ENCODE peak calls at places on chromosomes 12 and 14, in five cellular contexts. One of them, this sample, is unnamed.

GRCh38 chr14:100078997-100079561 is 13.9 kb downstream of the EVL start:
- DNase-seq in activated CD4-positive, alpha-beta T cell treated with anti-CD3 and anti-CD28 coated beads, Interleukin-2, amount 10 ng/mL, durations not matched to agents 7 days and 5 days: peak; percentile 93
- DNase-seq in activated naive CD4-positive, alpha-beta T cell: peak; percentile 30
- DNase-seq in activated naive CD8-positive, alpha-beta T cell treated with anti-CD3 and anti-CD28 coated beads, Interleukin-2, amount 50 U/mL, for 16 hours: peak; percentile 51
- DNase-seq in astrocyte of the spinal cord: peak; percentile 89
- DNase-seq in this sample: no peak

GRCh38 chr12:49632401-49632800 is 9.0 kb downstream of the PRPF40B start:
- DNase-seq in activated CD4-positive, alpha-beta T cell treated with anti-CD3 and anti-CD28 coated beads, Interleukin-2, amount 10 ng/mL, durations not matched to agents 7 days and 5 days: no peak
- DNase-seq in activated naive CD4-positive, alpha-beta T cell: no peak
- DNase-seq in activated naive CD8-positive, alpha-beta T cell treated with anti-CD3 and anti-CD28 coated beads, Interleukin-2, amount 50 U/mL, for 16 hours: no peak
- DNase-seq in astrocyte of the spinal cord: no peak
- DNase-seq in this sample: no peak

GRCh38 chr12:47877081-47877480 is 27.7 kb downstream of the VDR start:
- DNase-seq in activated CD4-positive, alpha-beta T cell treated with anti-CD3 and anti-CD28 coated beads, Interleukin-2, amount 10 ng/mL, durations not matched to agents 7 days and 5 days: no peak
- DNase-seq in activated naive CD4-positive, alpha-beta T cell: no peak
- DNase-seq in activated naive CD8-positive, alpha-beta T cell treated with anti-CD3 and anti-CD28 coated beads, Interleukin-2, amount 50 U/mL, for 16 hours: no peak
- DNase-seq in astrocyte of the spinal cord: no peak
- DNase-seq in this sample: no peak

GRCh38 chr12:120361506-120362208 is 7.3 kb downstream of the MSI1 start:
- DNase-seq in activated CD4-positive, alpha-beta T cell treated with anti-CD3 and anti-CD28 coated beads, Interleukin-2, amount 10 ng/mL, durations not matched to agents 7 days and 5 days: no peak
- DNase-seq in activated naive CD4-positive, alpha-beta T cell: no peak
- DNase-seq in activated naive CD8-positive, alpha-beta T cell treated with anti-CD3 and anti-CD28 coated beads, Interleukin-2, amount 50 U/mL, for 16 hours: no peak
- DNase-seq in astrocyte of the spinal cord: peak; percentile 82
- DNase-seq in this sample: peak; percentile 94

GRCh38 chr14:101171650-101172049 is 268.1 kb upstream of the RTL1 start:
- DNase-seq in activated CD4-positive, alpha-beta T cell treated with anti-CD3 and anti-CD28 coated beads, Interleukin-2, amount 10 ng/mL, durations not matched to agents 7 days and 5 days: no peak
- DNase-seq in activated naive CD4-positive, alpha-beta T cell: no peak
- DNase-seq in activated naive CD8-positive, alpha-beta T cell treated with anti-CD3 and anti-CD28 coated beads, Interleukin-2, amount 50 U/mL, for 16 hours: no peak
- DNase-seq in astrocyte of the spinal cord: no peak
- DNase-seq in this sample: no peak

GRCh38 chr12:123129651-123130050 is 21.2 kb downstream of the PITPNM2 start:
- DNase-seq in activated CD4-positive, alpha-beta T cell treated with anti-CD3 and anti-CD28 coated beads, Interleukin-2, amount 10 ng/mL, durations not matched to agents 7 days and 5 days: no peak
- DNase-seq in activated naive CD4-positive, alpha-beta T cell: no peak
- DNase-seq in activated naive CD8-positive, alpha-beta T cell treated with anti-CD3 and anti-CD28 coated beads, Interleukin-2, amount 50 U/mL, for 16 hours: no peak
- DNase-seq in astrocyte of the spinal cord: no peak
- DNase-seq in this sample: no peak

GRCh38 chr14:102568115-102568614 is 24.3 kb upstream of the RCOR1 start:
- DNase-seq in activated CD4-positive, alpha-beta T cell treated with anti-CD3 and anti-CD28 coated beads, Interleukin-2, amount 10 ng/mL, durations not matched to agents 7 days and 5 days: peak; percentile 42
- DNase-seq in activated naive CD4-positive, alpha-beta T cell: no peak
- DNase-seq in activated naive CD8-positive, alpha-beta T cell treated with anti-CD3 and anti-CD28 coated beads, Interleukin-2, amount 50 U/mL, for 16 hours: peak; percentile 27
- DNase-seq in astrocyte of the spinal cord: no peak
- DNase-seq in this sample: no peak

GRCh38 chr12:119594772-119595445 is 1.3 kb downstream of the TMEM233 start:
- DNase-seq in activated CD4-positive, alpha-beta T cell treated with anti-CD3 and anti-CD28 coated beads, Interleukin-2, amount 10 ng/mL, durations not matched to agents 7 days and 5 days: no peak
- DNase-seq in activated naive CD4-positive, alpha-beta T cell: no peak
- DNase-seq in activated naive CD8-positive, alpha-beta T cell treated with anti-CD3 and anti-CD28 coated beads, Interleukin-2, amount 50 U/mL, for 16 hours: no peak
- DNase-seq in astrocyte of the spinal cord: peak; percentile 13
- DNase-seq in this sample: no peak

GRCh38 chr12:18320036-18320617 is 58.8 kb downstream of the PIK3C2G start:
- DNase-seq in activated CD4-positive, alpha-beta T cell treated with anti-CD3 and anti-CD28 coated beads, Interleukin-2, amount 10 ng/mL, durations not matched to agents 7 days and 5 days: no peak
- DNase-seq in activated naive CD4-positive, alpha-beta T cell: no peak
- DNase-seq in activated naive CD8-positive, alpha-beta T cell treated with anti-CD3 and anti-CD28 coated beads, Interleukin-2, amount 50 U/mL, for 16 hours: no peak
- DNase-seq in astrocyte of the spinal cord: peak; percentile 75
- DNase-seq in this sample: no peak

GRCh38 chr14:51006781-51007211 is 62.5 kb upstream of the PYGL start:
- DNase-seq in activated CD4-positive, alpha-beta T cell treated with anti-CD3 and anti-CD28 coated beads, Interleukin-2, amount 10 ng/mL, durations not matched to agents 7 days and 5 days: no peak
- DNase-seq in activated naive CD4-positive, alpha-beta T cell: no peak
- DNase-seq in activated naive CD8-positive, alpha-beta T cell treated with anti-CD3 and anti-CD28 coated beads, Interleukin-2, amount 50 U/mL, for 16 hours: no peak
- DNase-seq in astrocyte of the spinal cord: peak; percentile 68
- DNase-seq in this sample: no peak

GRCh38 chr12:88299567-88300101 is 157.5 kb downstream of the TMTC3 start:
- DNase-seq in activated CD4-positive, alpha-beta T cell treated with anti-CD3 and anti-CD28 coated beads, Interleukin-2, amount 10 ng/mL, durations not matched to agents 7 days and 5 days: peak; percentile 13
- DNase-seq in activated naive CD4-positive, alpha-beta T cell: no peak
- DNase-seq in activated naive CD8-positive, alpha-beta T cell treated with anti-CD3 and anti-CD28 coated beads, Interleukin-2, amount 50 U/mL, for 16 hours: no peak
- DNase-seq in astrocyte of the spinal cord: peak; percentile 96
- DNase-seq in this sample: no peak

GRCh38 chr12:51521554-51522276 is 69.3 kb upstream of the SCN8A start:
- DNase-seq in activated CD4-positive, alpha-beta T cell treated with anti-CD3 and anti-CD28 coated beads, Interleukin-2, amount 10 ng/mL, durations not matched to agents 7 days and 5 days: no peak
- DNase-seq in activated naive CD4-positive, alpha-beta T cell: no peak
- DNase-seq in activated naive CD8-positive, alpha-beta T cell treated with anti-CD3 and anti-CD28 coated beads, Interleukin-2, amount 50 U/mL, for 16 hours: no peak
- DNase-seq in astrocyte of the spinal cord: peak; percentile 2
- DNase-seq in this sample: no peak